ENCODE peak calls at places on chromosomes 11 and 22, in four cellular contexts. Y, H, K and Q are unnamed samples.

GRCh38 chr11:19087658-19088057 is 27.1 kb upstream of the MRGPRX2 start:
- DNase-seq in H (no peak), K (no peak), Y (no peak), Q (no peak)

GRCh38 chr11:19890308-19890707 is 177.7 kb downstream of the NAV2 start:
- DNase-seq in Y (no peak), K (no peak), H (no peak), Q (no peak)

GRCh38 chr22:17922925-17923898 is 101.1 kb downstream of the MICAL3 start:
- DNase-seq in Y (no peak), K (no peak), H (no peak), Q (no peak)

GRCh38 chr11:119905162-119905561 is 176.2 kb upstream of the NECTIN1 start:
- DNase-seq in Y (peak), H (no peak), K (no peak), Q (peak)

GRCh38 chr11:17343907-17344306 is 7.7 kb upstream of the NCR3LG1 start:
- DNase-seq in Y (no peak), H (no peak), K (no peak), Q (no peak)

GRCh38 chr11:69297225-69297925 is 3.4 kb downstream of the MYEOV start:
- DNase-seq in H (peak), Y (peak), K (peak), Q (peak)

GRCh38 chr22:44287121-44287693 is 25.5 kb downstream of the SHISAL1 start:
- DNase-seq in H (no peak), K (no peak), Y (no peak), Q (no peak)

GRCh38 chr22:19044381-19044780 is 77.8 kb downstream of the DGCR2 start:
- DNase-seq in K (peak), Y (no peak), H (no peak), Q (peak)

GRCh38 chr11:94603587-94603986 is 36.4 kb downstream of the PIWIL4 start:
- DNase-seq in K (no peak), Y (no peak), H (no peak), Q (no peak)

GRCh38 chr11:117187007-117187406 is 8.5 kb downstream of the SIDT2 start:
- DNase-seq in K (no peak), H (no peak), Y (no peak), Q (no peak)

GRCh38 chr11:133957926-133958325 is 1.2 kb upstream of the IGSF9B start:
- DNase-seq in K (no peak), Y (no peak), H (no peak), Q (no peak)

GRCh38 chr11:37544491-37544890 is 946.5 kb upstream of the RAG2 start:
- DNase-seq in K (no peak), Y (no peak), H (no peak), Q (no peak)

GRCh38 chr11:118526688-118527087 is 586 bp upstream of the TTC36 start:
- DNase-seq in Y (no peak), K (no peak), H (no peak), Q (no peak)
- TF ChIP-seq POLR2A in Y (no peak), K (no peak), H (no peak), Q (no peak)

GRCh38 chr11:61922539-61922938 is 5.2 kb upstream of the RAB3IL1 start:
- DNase-seq in Y (peak), K (peak), H (no peak), Q (no peak)
- TF ChIP-seq POLR2A in Y (no peak), K (no peak), H (no peak), Q (no peak)

DNA sequence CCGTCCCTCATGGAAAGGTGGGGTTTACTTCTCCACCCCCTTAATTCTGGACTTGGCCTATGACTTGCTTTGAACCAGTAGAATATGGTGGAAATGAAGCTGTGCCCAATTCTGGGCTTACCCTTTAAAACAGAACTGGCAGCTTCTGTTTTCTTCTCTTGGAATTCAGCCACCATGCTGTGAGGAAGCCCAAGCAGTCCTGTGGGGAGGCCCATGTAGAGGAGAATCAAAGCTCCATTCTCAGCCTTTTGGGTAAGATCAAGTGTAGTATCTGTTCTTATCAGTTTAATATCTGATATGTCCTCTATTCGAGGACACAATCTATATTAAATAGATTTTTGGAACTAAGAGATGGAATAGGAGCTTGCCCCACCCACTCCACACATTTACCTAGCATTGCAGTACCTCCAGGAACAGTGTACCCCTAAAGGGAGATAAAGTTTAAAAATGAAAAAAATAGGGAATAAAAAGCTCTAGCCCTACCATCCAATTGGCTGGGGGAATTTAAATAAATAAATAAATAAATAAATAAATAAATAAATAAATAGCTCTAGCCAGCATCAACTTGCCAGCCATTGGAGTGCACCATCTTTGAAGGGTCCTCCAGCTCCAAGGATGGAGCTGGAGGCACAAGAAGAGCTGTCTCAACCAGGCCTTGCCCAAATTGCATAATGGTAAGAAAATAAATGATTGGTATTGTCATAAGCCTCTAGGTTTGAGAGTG is 13.2 kb upstream of the SYVN1 start:
- DNase-seq in H (no peak), K (peak), Y (no peak), Q (no peak)
- TF ChIP-seq POLR2A in H (no peak), K (no peak), Y (no peak), Q (no peak)

GRCh38 chr11:34621876-34622275 is 983 bp downstream of the EHF start:
- DNase-seq in Y (no peak), H (no peak), K (no peak), Q (no peak)

GRCh38 chr11:34626393-34626792 is 5.5 kb downstream of the EHF start:
- DNase-seq in Y (no peak), K (no peak), H (no peak), Q (no peak)

GRCh38 chr11:34623463-34623862 is 2.6 kb downstream of the EHF start:
- DNase-seq in K (no peak), H (no peak), Y (no peak), Q (no peak)

GRCh38 chr11:34625576-34625975 is 4.7 kb downstream of the EHF start:
- DNase-seq in K (no peak), H (no peak), Y (no peak), Q (no peak)

GRCh38 chr11:34624069-34624468 is 3.2 kb downstream of the EHF start:
- DNase-seq in Y (peak), H (no peak), K (no peak), Q (peak)
- TF ChIP-seq POLR2A in Y (peak), H (no peak), K (no peak), Q (no peak)

DNA sequence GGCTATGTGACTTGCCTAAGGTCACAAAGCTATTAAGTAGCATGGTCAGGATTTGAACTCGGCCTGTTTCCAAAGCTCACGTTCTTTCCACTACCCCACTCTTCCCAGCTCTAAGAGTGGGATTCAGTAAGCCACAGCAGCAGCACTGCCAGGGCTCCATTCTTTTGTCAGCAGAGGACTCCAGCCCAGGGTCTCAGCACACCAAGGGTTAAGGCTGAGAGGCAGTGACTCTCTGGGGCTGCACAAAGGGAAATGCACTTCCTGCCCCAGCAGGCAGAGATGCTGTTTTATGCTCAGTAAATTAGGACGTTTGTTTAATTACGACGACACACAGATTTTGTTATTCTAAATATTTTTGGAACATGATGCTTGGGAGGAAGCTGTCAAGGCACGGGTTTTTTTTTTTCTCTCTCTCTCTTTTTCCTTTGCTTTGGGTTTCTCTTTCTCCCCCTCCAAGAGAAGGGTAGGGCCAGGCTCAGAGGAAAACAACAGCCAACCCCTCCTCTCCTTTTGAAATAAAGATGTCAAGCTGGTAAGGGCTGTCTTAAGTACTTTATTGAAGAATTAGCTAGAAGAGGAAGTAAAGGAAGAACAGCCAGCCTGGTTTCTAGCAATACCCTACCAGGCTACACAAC is 2.9 kb downstream of the MYH9 start:
- DNase-seq in K (no peak), Y (no peak), H (no peak), Q (no peak)
- TF ChIP-seq POLR2A in K (no peak), Y (peak), H (no peak), Q (no peak)

GRCh38 chr11:128506999-128507591 is 80.3 kb downstream of the ETS1 start:
- DNase-seq in Y (peak), K (peak), H (no peak), Q (no peak)

GRCh38 chr11:128503231-128503991 is 83.9 kb downstream of the ETS1 start:
- DNase-seq in Y (no peak), H (no peak), K (no peak), Q (no peak)

GRCh38 chr11:128506384-128506783 is 81.0 kb downstream of the ETS1 start:
- DNase-seq in H (no peak), K (no peak), Y (no peak), Q (no peak)

GRCh38 chr11:128504489-128504888 is 82.9 kb downstream of the ETS1 start:
- DNase-seq in K (no peak), H (no peak), Y (no peak), Q (no peak)

DNA sequence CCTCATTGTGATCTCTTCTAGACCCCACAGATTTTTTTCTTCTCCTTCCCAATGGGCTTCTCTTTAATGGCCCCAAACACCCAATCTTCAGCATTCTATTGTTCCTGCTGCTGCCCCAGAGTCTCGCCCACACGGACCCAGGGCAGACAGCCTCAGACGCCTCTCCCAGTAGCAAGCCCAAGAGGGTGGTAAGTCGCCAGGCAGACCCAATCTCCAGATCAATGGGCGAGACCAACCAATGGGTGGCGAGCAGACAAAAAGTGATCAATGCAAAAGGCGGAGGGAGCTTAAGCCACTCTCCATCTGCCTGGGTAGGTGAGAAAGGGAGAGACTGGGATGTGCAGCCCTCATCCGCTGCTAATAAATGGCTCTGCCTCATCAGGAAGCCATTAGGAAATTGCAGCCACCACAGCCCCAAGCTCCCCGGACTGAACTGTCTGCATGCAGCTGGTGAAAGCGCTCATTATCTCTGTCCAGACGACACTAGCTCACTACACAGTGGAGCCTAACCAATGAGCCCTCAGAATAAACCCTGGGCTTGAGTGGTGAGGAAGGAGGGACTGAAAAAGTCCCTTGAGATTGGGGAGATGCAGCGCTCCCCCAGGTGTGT is 81.8 kb downstream of the ETS1 start:
- DNase-seq in K (no peak), Y (no peak), H (no peak), Q (no peak)
- TF ChIP-seq POLR2A in K (no peak), Y (no peak), H (no peak), Q (no peak)